ENCODE peak calls at places on chromosomes 11 and 22, in ten cellular contexts. One of them, this sample, is unnamed.

GRCh38 chr22:30287626-30288413 is 1.5 kb downstream of the CASTOR1 start:
- DNase-seq in AG08396: peak
- DNase-seq in MCF 10A: peak
- DNase-seq in OCI-LY7: peak
- DNase-seq in activated CD4-positive, alpha-beta T cell treated with anti-CD3 and anti-CD28 coated beads, Interleukin-2, amount 50 U/mL, for 4 hours: peak
- DNase-seq in GM03348: peak
- DNase-seq in GM12891: peak
- DNase-seq in H54: peak
- DNase-seq in cardiac muscle cell: peak
- DNase-seq in HFFc6: peak
- DNase-seq in this sample: peak

GRCh38 chr11:88103337-88104206 is 71.7 kb downstream of the RAB38 start:
- DNase-seq in H54: peak
- DNase-seq in activated CD4-positive, alpha-beta T cell treated with anti-CD3 and anti-CD28 coated beads, Interleukin-2, amount 50 U/mL, for 4 hours: no peak
- DNase-seq in HFFc6: peak
- DNase-seq in AG08396: peak
- DNase-seq in OCI-LY7: peak
- DNase-seq in cardiac muscle cell: peak
- DNase-seq in GM12891: peak
- DNase-seq in GM03348: peak
- DNase-seq in MCF 10A: peak
- DNase-seq in this sample: no peak

GRCh38 chr22:45897736-45898135 is 79.2 kb downstream of the WNT7B start:
- DNase-seq in MCF 10A: no peak
- DNase-seq in GM12891: no peak
- DNase-seq in AG08396: no peak
- DNase-seq in H54: no peak
- DNase-seq in cardiac muscle cell: no peak
- DNase-seq in activated CD4-positive, alpha-beta T cell treated with anti-CD3 and anti-CD28 coated beads, Interleukin-2, amount 50 U/mL, for 4 hours: no peak
- DNase-seq in HFFc6: no peak
- DNase-seq in OCI-LY7: no peak
- DNase-seq in GM03348: no peak
- DNase-seq in this sample: no peak

GRCh38 chr22:21635771-21636510 is 3.4 kb downstream of the CCDC116 start:
- DNase-seq in activated CD4-positive, alpha-beta T cell treated with anti-CD3 and anti-CD28 coated beads, Interleukin-2, amount 50 U/mL, for 4 hours: no peak
- DNase-seq in GM12891: no peak
- DNase-seq in GM03348: no peak
- DNase-seq in H54: no peak
- DNase-seq in AG08396: no peak
- DNase-seq in OCI-LY7: no peak
- DNase-seq in HFFc6: no peak
- DNase-seq in MCF 10A: no peak
- DNase-seq in cardiac muscle cell: no peak
- DNase-seq in this sample: no peak

GRCh38 chr11:96014234-96014633 is 90.3 kb upstream of the MTMR2 start:
- DNase-seq in activated CD4-positive, alpha-beta T cell treated with anti-CD3 and anti-CD28 coated beads, Interleukin-2, amount 50 U/mL, for 4 hours: peak
- DNase-seq in GM03348: peak
- DNase-seq in HFFc6: peak
- DNase-seq in GM12891: peak
- DNase-seq in AG08396: peak
- DNase-seq in MCF 10A: peak
- DNase-seq in OCI-LY7: no peak
- DNase-seq in H54: peak
- DNase-seq in cardiac muscle cell: peak
- DNase-seq in this sample: no peak

GRCh38 chr11:67347964-67348749 is 5.2 kb downstream of the POLD4 start:
- DNase-seq in cardiac muscle cell: peak
- DNase-seq in GM03348: no peak
- DNase-seq in HFFc6: no peak
- DNase-seq in GM12891: no peak
- DNase-seq in AG08396: no peak
- DNase-seq in H54: no peak
- DNase-seq in OCI-LY7: no peak
- DNase-seq in MCF 10A: no peak
- DNase-seq in activated CD4-positive, alpha-beta T cell treated with anti-CD3 and anti-CD28 coated beads, Interleukin-2, amount 50 U/mL, for 4 hours: no peak
- DNase-seq in this sample: no peak

GRCh38 chr22:30806391-30806861 is 111.8 kb downstream of the OSBP2 start:
- DNase-seq in cardiac muscle cell: peak
- DNase-seq in activated CD4-positive, alpha-beta T cell treated with anti-CD3 and anti-CD28 coated beads, Interleukin-2, amount 50 U/mL, for 4 hours: no peak
- DNase-seq in HFFc6: peak
- DNase-seq in AG08396: peak
- DNase-seq in GM03348: peak
- DNase-seq in MCF 10A: peak
- DNase-seq in GM12891: no peak
- DNase-seq in H54: peak
- DNase-seq in OCI-LY7: no peak
- DNase-seq in this sample: no peak

GRCh38 chr11:32088117-32088941 is 2.5 kb upstream of the RCN1 start:
- DNase-seq in H54: peak
- DNase-seq in GM12891: no peak
- DNase-seq in AG08396: peak
- DNase-seq in HFFc6: peak
- DNase-seq in GM03348: peak
- DNase-seq in OCI-LY7: no peak
- DNase-seq in MCF 10A: peak
- DNase-seq in cardiac muscle cell: peak
- DNase-seq in activated CD4-positive, alpha-beta T cell treated with anti-CD3 and anti-CD28 coated beads, Interleukin-2, amount 50 U/mL, for 4 hours: no peak
- DNase-seq in this sample: no peak

GRCh38 chr11:95100856-95101507 is 11.3 kb downstream of the ENDOD1 start:
- DNase-seq in H54: no peak
- DNase-seq in MCF 10A: no peak
- DNase-seq in cardiac muscle cell: no peak
- DNase-seq in AG08396: no peak
- DNase-seq in activated CD4-positive, alpha-beta T cell treated with anti-CD3 and anti-CD28 coated beads, Interleukin-2, amount 50 U/mL, for 4 hours: no peak
- DNase-seq in OCI-LY7: no peak
- DNase-seq in HFFc6: no peak
- DNase-seq in GM03348: no peak
- DNase-seq in GM12891: no peak
- DNase-seq in this sample: no peak

GRCh38 chr22:38941488-38941987 is 15.9 kb upstream of the APOBEC3A start:
- DNase-seq in GM12891: no peak
- DNase-seq in HFFc6: no peak
- DNase-seq in activated CD4-positive, alpha-beta T cell treated with anti-CD3 and anti-CD28 coated beads, Interleukin-2, amount 50 U/mL, for 4 hours: peak
- DNase-seq in H54: no peak
- DNase-seq in AG08396: no peak
- DNase-seq in MCF 10A: no peak
- DNase-seq in OCI-LY7: no peak
- DNase-seq in GM03348: no peak
- DNase-seq in cardiac muscle cell: no peak
- DNase-seq in this sample: no peak

GRCh38 chr11:128047026-128047425 is 540.3 kb downstream of the ETS1 start:
- DNase-seq in HFFc6: no peak
- DNase-seq in activated CD4-positive, alpha-beta T cell treated with anti-CD3 and anti-CD28 coated beads, Interleukin-2, amount 50 U/mL, for 4 hours: no peak
- DNase-seq in OCI-LY7: no peak
- DNase-seq in AG08396: no peak
- DNase-seq in GM03348: no peak
- DNase-seq in GM12891: no peak
- DNase-seq in cardiac muscle cell: no peak
- DNase-seq in MCF 10A: no peak
- DNase-seq in H54: no peak
- DNase-seq in this sample: no peak

GRCh38 chr22:42180349-42180842 is 49.8 kb upstream of the CYP2D6 start:
- DNase-seq in AG08396: no peak
- DNase-seq in H54: no peak
- DNase-seq in cardiac muscle cell: no peak
- DNase-seq in HFFc6: no peak
- DNase-seq in GM03348: no peak
- DNase-seq in MCF 10A: no peak
- DNase-seq in OCI-LY7: no peak
- DNase-seq in activated CD4-positive, alpha-beta T cell treated with anti-CD3 and anti-CD28 coated beads, Interleukin-2, amount 50 U/mL, for 4 hours: peak
- DNase-seq in GM12891: no peak
- DNase-seq in this sample: no peak

GRCh38 chr11:129639300-129639699 is 176.3 kb upstream of the TMEM45B start:
- DNase-seq in cardiac muscle cell: peak
- DNase-seq in HFFc6: peak
- DNase-seq in MCF 10A: peak
- DNase-seq in OCI-LY7: no peak
- DNase-seq in GM03348: peak
- DNase-seq in AG08396: peak
- DNase-seq in H54: no peak
- DNase-seq in activated CD4-positive, alpha-beta T cell treated with anti-CD3 and anti-CD28 coated beads, Interleukin-2, amount 50 U/mL, for 4 hours: no peak
- DNase-seq in GM12891: no peak
- DNase-seq in this sample: no peak

GRCh38 chr22:23743303-23743705 is 7.6 kb downstream of the ZNF70 start:
- DNase-seq in OCI-LY7: no peak
- DNase-seq in activated CD4-positive, alpha-beta T cell treated with anti-CD3 and anti-CD28 coated beads, Interleukin-2, amount 50 U/mL, for 4 hours: no peak
- DNase-seq in HFFc6: no peak
- DNase-seq in cardiac muscle cell: peak
- DNase-seq in MCF 10A: no peak
- DNase-seq in AG08396: no peak
- DNase-seq in GM12891: no peak
- DNase-seq in H54: no peak
- DNase-seq in GM03348: no peak
- DNase-seq in this sample: no peak

GRCh38 chr11:132943737-132944556 is 588.4 kb downstream of the OPCML start:
- DNase-seq in cardiac muscle cell: no peak
- DNase-seq in activated CD4-positive, alpha-beta T cell treated with anti-CD3 and anti-CD28 coated beads, Interleukin-2, amount 50 U/mL, for 4 hours: no peak
- DNase-seq in HFFc6: no peak
- DNase-seq in MCF 10A: no peak
- DNase-seq in GM12891: no peak
- DNase-seq in AG08396: peak
- DNase-seq in OCI-LY7: no peak
- DNase-seq in GM03348: peak
- DNase-seq in H54: no peak
- DNase-seq in this sample: no peak

GRCh38 chr11:2475151-2475918 is 30.5 kb downstream of the KCNQ1 start:
- DNase-seq in GM03348: no peak
- DNase-seq in activated CD4-positive, alpha-beta T cell treated with anti-CD3 and anti-CD28 coated beads, Interleukin-2, amount 50 U/mL, for 4 hours: no peak
- DNase-seq in cardiac muscle cell: peak
- DNase-seq in GM12891: no peak
- DNase-seq in HFFc6: no peak
- DNase-seq in H54: no peak
- DNase-seq in MCF 10A: no peak
- DNase-seq in OCI-LY7: no peak
- DNase-seq in AG08396: no peak
- DNase-seq in this sample: no peak

GRCh38 chr22:30238661-30239420 is 7.7 kb downstream of the LIF start:
- DNase-seq in activated CD4-positive, alpha-beta T cell treated with anti-CD3 and anti-CD28 coated beads, Interleukin-2, amount 50 U/mL, for 4 hours: no peak
- DNase-seq in AG08396: no peak
- DNase-seq in HFFc6: no peak
- DNase-seq in OCI-LY7: no peak
- DNase-seq in GM12891: no peak
- DNase-seq in GM03348: no peak
- DNase-seq in cardiac muscle cell: peak
- DNase-seq in MCF 10A: no peak
- DNase-seq in H54: peak
- DNase-seq in this sample: no peak

GRCh38 chr11:96054870-96055705 is 131.2 kb upstream of the MTMR2 start:
- DNase-seq in activated CD4-positive, alpha-beta T cell treated with anti-CD3 and anti-CD28 coated beads, Interleukin-2, amount 50 U/mL, for 4 hours: no peak
- DNase-seq in OCI-LY7: peak
- DNase-seq in GM12891: no peak
- DNase-seq in AG08396: no peak
- DNase-seq in GM03348: peak
- DNase-seq in MCF 10A: peak
- DNase-seq in cardiac muscle cell: peak
- DNase-seq in HFFc6: peak
- DNase-seq in H54: no peak
- DNase-seq in this sample: no peak

GRCh38 chr11:14455648-14456430 is 43.8 kb downstream of the COPB1 start:
- DNase-seq in MCF 10A: no peak
- DNase-seq in H54: no peak
- DNase-seq in activated CD4-positive, alpha-beta T cell treated with anti-CD3 and anti-CD28 coated beads, Interleukin-2, amount 50 U/mL, for 4 hours: no peak
- DNase-seq in AG08396: no peak
- DNase-seq in GM12891: no peak
- DNase-seq in GM03348: no peak
- DNase-seq in cardiac muscle cell: no peak
- DNase-seq in HFFc6: no peak
- DNase-seq in OCI-LY7: no peak
- DNase-seq in this sample: no peak

GRCh38 chr11:45834298-45834756 is 12.9 kb upstream of the CRY2 start:
- DNase-seq in H54: no peak
- DNase-seq in activated CD4-positive, alpha-beta T cell treated with anti-CD3 and anti-CD28 coated beads, Interleukin-2, amount 50 U/mL, for 4 hours: no peak
- DNase-seq in cardiac muscle cell: no peak
- DNase-seq in MCF 10A: no peak
- DNase-seq in OCI-LY7: no peak
- DNase-seq in GM03348: no peak
- DNase-seq in GM12891: no peak
- DNase-seq in AG08396: no peak
- DNase-seq in HFFc6: no peak
- DNase-seq in this sample: no peak

This sample was measured in nucleus accumbens.